ENCODE peak calls at places on chromosomes 1 and 21, in four cellular contexts. J is CD8-positive, alpha-beta memory T cell; M is GM23248; Q is CD4-positive, alpha-beta T cell. B is an unnamed sample. For H3K27me3, the result is how much of the 10 kb centered on the place peaks cover.

GRCh38 chr21:32562915-32563314 is 22.4 kb downstream of the TCP10L start:
- DNase-seq in Q (no peak), J (no peak), M (no peak), B (no peak)

GRCh38 chr1:212037900-212038299 is 2.4 kb downstream of the DTL start:
- DNase-seq in J (no peak), Q (no peak), M (peak), B (no peak)

GRCh38 chr21:35043549-35043948 is 5.6 kb downstream of the RUNX1 start:
- DNase-seq in M (no peak), Q (no peak), J (no peak), B (no peak)

GRCh38 chr1:115647919-115648597 is 6.3 kb downstream of the VANGL1 start:
- DNase-seq in M (no peak), Q (no peak), J (no peak), B (no peak)

GRCh38 chr21:38525454-38525853 is 27.2 kb upstream of the ERG start:
- DNase-seq in M (no peak), J (no peak), Q (no peak), B (no peak)

GRCh38 chr1:169106921-169107672 is 607 bp downstream of the ATP1B1 start:
- DNase-seq in J (no peak), M (peak), Q (peak), B (no peak)

GRCh38 chr21:37758997-37759396 is 157.3 kb downstream of the KCNJ6 start:
- DNase-seq in Q (no peak), M (peak), J (no peak), B (no peak)

GRCh38 chr1:23670709-23671108 is 20.9 kb upstream of the RPL11 start:
- DNase-seq in M (no peak), J (no peak), Q (no peak), B (no peak)

GRCh38 chr1:235239821-235240220 is 78.8 kb upstream of the RBM34 start:
- DNase-seq in Q (no peak), M (peak), J (no peak), B (no peak)

GRCh38 chr1:160665330-160666078 is 18.7 kb upstream of the SLAMF1 start:
- DNase-seq in Q (no peak), M (no peak), J (no peak), B (peak)

GRCh38 chr1:233158322-233158721 is 137.2 kb downstream of the PCNX2 start:
- DNase-seq in Q (no peak), M (no peak), J (no peak), B (no peak)

GRCh38 chr1:208149776-208150514 is 94.2 kb downstream of the PLXNA2 start:
- DNase-seq in Q (no peak), M (no peak), J (no peak), B (no peak)

GRCh38 chr1:167862432-167863076 is 51.4 kb downstream of the ADCY10 start:
- DNase-seq in J (no peak), Q (no peak), M (peak), B (no peak)

GRCh38 chr1:179786815-179787736 is 44.0 kb downstream of the FAM163A start:
- DNase-seq in J (no peak), M (no peak), Q (no peak), B (no peak)

GRCh38 chr1:112177314-112177713 is 187.8 kb upstream of the KCND3 start:
- DNase-seq in M (no peak), Q (no peak), J (no peak), B (no peak)

GRCh38 chr1:216682694-216683243 is 40.5 kb downstream of the ESRRG start:
- DNase-seq in Q (no peak), J (no peak), M (no peak), B (no peak)

GRCh38 chr1:210689741-210690635 is 361.3 kb downstream of the HHAT start:
- DNase-seq in M (no peak), J (no peak), Q (no peak), B (no peak)

GRCh38 chr1:223870617-223871574 is 25.1 kb upstream of the TP53BP2 start:
- DNase-seq in M (no peak), Q (no peak), J (no peak), B (no peak)

GRCh38 chr1:176241385-176242015 is 34.4 kb upstream of the COP1 start:
- DNase-seq in Q (no peak), M (peak), J (no peak), B (no peak)

GRCh38 chr1:177472567-177472966 is 301.8 kb downstream of the BRINP2 start:
- DNase-seq in M (no peak), J (no peak), Q (no peak), B (no peak)

GRCh38 chr1:29396438-29397255 is 160.3 kb downstream of the PTPRU start:
- DNase-seq in M (peak), Q (no peak), J (no peak), B (no peak)

GRCh38 chr1:5721634-5722215 is 270.5 kb downstream of the NPHP4 start:
- DNase-seq in Q (no peak), J (no peak), M (no peak), B (peak)

GRCh38 chr1:22338071-22338765 is 113.4 kb upstream of the ZBTB40 start:
- DNase-seq in J (no peak), Q (no peak), M (no peak), B (no peak)
- H3K27me3 ChIP-seq in J (under half), Q (under half), M (half or more), B (under half)

GRCh38 chr1:11653616-11654570 is at the start of gene FBXO2:
- DNase-seq in M (peak), J (no peak), Q (no peak), B (no peak)
- H3K27me3 ChIP-seq in M (under half), J (under half), Q (under half), B (under half)

GRCh38 chr21:44711327-44712202 is at the start of gene TSPEAR:
- DNase-seq in Q (no peak), M (no peak), J (no peak), B (peak)

GRCh38 chr21:44712203-44713028 is 1.0 kb upstream of the TSPEAR start:
- DNase-seq in Q (no peak), J (no peak), M (no peak), B (peak)

GRCh38 chr21:44713846-44714245 is 2.5 kb upstream of the TSPEAR start:
- DNase-seq in M (no peak), J (no peak), Q (no peak), B (peak)

GRCh38 chr21:44713130-44713529 is 1.8 kb upstream of the TSPEAR start:
- DNase-seq in M (no peak), Q (no peak), J (no peak), B (peak)

DNA sequence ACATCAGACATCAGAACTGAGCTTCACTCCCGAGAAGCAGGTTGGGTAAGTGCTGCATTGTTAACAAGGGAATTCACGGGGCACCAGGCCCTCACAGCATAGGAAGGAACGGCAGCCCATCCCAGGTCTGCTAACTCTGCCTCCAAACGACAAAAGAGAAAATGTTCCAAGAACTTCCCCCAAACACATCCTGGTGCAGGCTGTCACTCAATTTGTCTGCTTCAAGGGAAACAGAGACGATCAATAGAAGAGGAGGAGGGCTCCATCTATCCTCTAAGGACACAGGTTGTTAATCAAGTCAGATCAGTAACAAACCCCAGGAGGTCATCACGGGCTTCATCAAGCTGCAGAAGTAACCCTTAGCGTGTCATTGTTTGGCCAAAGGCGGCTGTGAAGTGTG is 3.5 kb upstream of the TSPEAR start:
- DNase-seq in J (no peak), Q (no peak), M (no peak), B (no peak)
- H3K27me3 ChIP-seq in J (under half), Q (under half), M (half or more), B (under half)

GRCh38 chr1:32791881-32792280 is 25.3 kb downstream of the YARS1 start:
- DNase-seq in J (no peak), Q (no peak), M (peak), B (no peak)
- H3K27me3 ChIP-seq in J (under half), Q (under half), M (under half), B (under half)

GRCh38 chr1:4207183-4207582 is 307.1 kb upstream of the C1orf174 start:
- DNase-seq in Q (no peak), J (no peak), M (no peak), B (no peak)
- H3K27me3 ChIP-seq in Q (under half), J (under half), M (under half), B (under half)

GRCh38 chr1:157233131-157233530 is 94.9 kb upstream of the ETV3 start:
- DNase-seq in J (no peak), M (no peak), Q (no peak), B (no peak)
- H3K27me3 ChIP-seq in J (under half), M (under half), Q (under half), B (under half)

DNA sequence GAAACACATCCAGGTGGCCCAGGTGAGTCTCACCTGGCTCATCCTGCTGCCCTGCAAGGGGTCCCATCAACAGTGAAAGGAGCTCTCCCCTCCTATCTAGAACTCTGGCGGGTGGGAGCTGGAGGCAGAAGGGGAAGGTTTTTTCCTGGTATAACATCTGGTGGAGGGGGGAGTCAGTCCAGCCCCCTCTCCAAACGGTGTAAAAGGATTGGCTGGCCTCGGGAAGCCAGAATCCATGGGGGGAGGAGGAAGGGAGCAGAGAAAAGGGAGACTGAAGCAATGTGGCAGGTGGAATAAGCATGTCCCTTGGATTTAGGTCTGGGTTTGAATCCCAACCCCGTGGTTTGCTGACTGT is 1.2 kb upstream of the CAMK2N1 start:
- DNase-seq in J (no peak), Q (no peak), M (no peak), B (no peak)
- H3K27me3 ChIP-seq in J (under half), Q (under half), M (under half), B (under half)

GRCh38 chr1:180912801-180913616 is at the start of gene KIAA1614:
- DNase-seq in J (no peak), M (peak), Q (no peak), B (peak)

GRCh38 chr1:180912211-180912800 is 391 bp upstream of the KIAA1614 start:
- DNase-seq in Q (no peak), J (no peak), M (peak), B (peak)

GRCh38 chr1:180909462-180909976 is 3.2 kb upstream of the KIAA1614 start:
- DNase-seq in J (no peak), M (no peak), Q (no peak), B (no peak)

GRCh38 chr1:180909005-180909414 is 3.7 kb upstream of the KIAA1614 start:
- DNase-seq in Q (no peak), J (no peak), M (no peak), B (no peak)

DNA sequence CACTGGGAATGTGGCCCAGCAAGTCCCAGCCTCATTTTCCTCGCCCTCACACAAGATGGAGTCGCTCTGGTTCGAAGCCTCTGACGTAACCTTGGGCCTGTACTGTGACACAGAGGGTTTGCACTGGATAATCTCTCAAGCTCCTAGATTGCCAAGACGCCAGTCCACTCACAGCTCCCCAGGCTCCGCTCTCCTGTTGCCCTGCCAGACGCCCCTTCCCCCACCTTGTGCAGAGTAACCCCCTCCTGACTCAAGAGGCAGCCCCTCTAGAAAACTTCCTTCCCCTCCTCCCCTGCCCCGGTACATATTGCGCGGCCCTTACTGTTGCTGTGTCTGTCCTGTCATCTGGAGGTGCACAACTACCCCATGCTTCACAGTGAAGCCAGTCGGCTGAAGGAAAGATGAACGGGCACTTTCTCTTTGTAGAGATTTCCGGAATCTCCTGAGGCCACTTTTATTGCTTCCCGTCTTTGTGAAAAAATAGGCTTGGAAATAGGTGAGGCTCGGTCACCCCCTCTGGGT is 996 bp upstream of the KIAA1614 start:
- DNase-seq in M (peak), Q (no peak), J (no peak), B (no peak)
- H3K27me3 ChIP-seq in M (under half), Q (under half), J (under half), B (under half)

GRCh38 chr21:36684957-36685714 is 13.8 kb upstream of the SIM2 start:
- DNase-seq in Q (no peak), J (no peak), M (no peak), B (peak)

GRCh38 chr21:36689324-36689723 is 9.6 kb upstream of the SIM2 start:
- DNase-seq in M (no peak), Q (no peak), J (no peak), B (no peak)

GRCh38 chr21:36688324-36688723 is 10.6 kb upstream of the SIM2 start:
- DNase-seq in M (no peak), Q (no peak), J (no peak), B (no peak)

GRCh38 chr21:36690637-36691538 is 8.0 kb upstream of the SIM2 start:
- DNase-seq in J (no peak), M (peak), Q (no peak), B (no peak)

DNA sequence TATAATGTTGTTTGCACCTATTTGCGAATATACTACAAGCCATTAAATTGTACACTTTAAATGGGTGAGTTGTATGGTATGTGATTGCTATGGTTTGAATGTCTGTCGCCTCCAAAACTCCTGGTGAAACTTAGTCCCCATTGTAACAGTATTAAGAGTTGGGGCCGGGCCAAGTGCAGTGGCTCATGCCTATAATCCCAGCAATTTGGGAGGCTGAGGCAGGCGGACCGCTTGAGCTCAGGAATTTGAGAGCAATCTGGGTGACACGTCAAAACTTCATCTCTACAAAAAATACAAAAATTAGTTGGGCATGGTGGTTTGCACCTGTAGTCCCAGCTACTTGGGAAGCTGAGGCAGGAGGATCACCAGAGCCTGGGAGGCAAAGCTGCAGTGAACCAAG is 12.0 kb upstream of the SIM2 start:
- DNase-seq in J (no peak), Q (no peak), M (no peak), B (no peak)
- H3K27me3 ChIP-seq in J (under half), Q (half or more), M (half or more), B (under half)

GRCh38 chr21:41148798-41149197 is 19.2 kb upstream of the BACE2 start:
- DNase-seq in Q (no peak), J (no peak), M (no peak), B (no peak)
- H3K27me3 ChIP-seq in Q (under half), J (under half), M (under half), B (under half)

B was measured in aorta.